ENCODE peak calls at places on chromosomes 7 and 10, in nine cellular contexts. S is tibial nerve, W is GM12865, L is B cell, Q is psoas muscle, U is GM13976, M is uterus, C is choroid plexus epithelial cell, R is AG04450. X is an unnamed sample.

GRCh38 chr7:128236924-128237586 is 4.0 kb upstream of the LEP start:
- DNase-seq in R (peak; percentile 46), Q (no peak), M (no peak), W (peak; percentile 52), S (no peak), U (no peak), L (no peak), C (peak; percentile 60), X (peak; percentile 51)

GRCh38 chr7:140358024-140358770 is 40.1 kb downstream of the SLC37A3 start:
- DNase-seq in W (no peak), Q (no peak), U (no peak), R (no peak), L (no peak), C (no peak), S (no peak), M (no peak), X (peak; percentile 23)

GRCh38 chr7:28629216-28629848 is 217.0 kb downstream of the CREB5 start:
- DNase-seq in R (no peak), S (no peak), M (peak; percentile 59), U (no peak), W (no peak), Q (peak; percentile 30), L (no peak), C (peak; percentile 53), X (no peak)

GRCh38 chr10:93463723-93464511 is 18.2 kb downstream of the MYOF start:
- DNase-seq in L (no peak), W (no peak), S (peak; percentile 64), R (no peak), C (peak; percentile 91), Q (peak; percentile 40), M (peak; percentile 52), U (no peak), X (no peak)

GRCh38 chr7:50771120-50772002 is 11.3 kb downstream of the GRB10 start:
- DNase-seq in W (no peak), S (no peak), C (peak; percentile 43), L (no peak), M (no peak), U (no peak), Q (no peak), R (no peak), X (no peak)

GRCh38 chr7:79317728-79318127 is 135.7 kb downstream of the MAGI2 start:
- DNase-seq in M (no peak), U (no peak), S (no peak), W (no peak), L (no peak), R (peak; percentile 70), C (peak; percentile 90), Q (no peak), X (no peak)

GRCh38 chr7:78363866-78364265 is 565.3 kb downstream of the PHTF2 start:
- DNase-seq in L (no peak), U (no peak), W (no peak), C (no peak), S (no peak), Q (no peak), M (no peak), R (no peak), X (no peak)

GRCh38 chr7:42480304-42480665 is 243.3 kb upstream of the GLI3 start:
- DNase-seq in Q (no peak), C (no peak), U (no peak), R (no peak), S (peak; percentile 62), W (no peak), L (no peak), M (no peak), X (no peak)

GRCh38 chr10:119859422-119860258 is 13.0 kb downstream of the MCMBP start:
- DNase-seq in U (peak; percentile 43), W (peak; percentile 61), C (peak; percentile 75), M (no peak), L (peak; percentile 60), S (no peak), R (no peak), Q (no peak), X (no peak)

GRCh38 chr10:59362184-59362966 is at the start of gene FAM13C:
- DNase-seq in Q (peak; percentile 62), C (peak; percentile 61), R (no peak), W (peak; percentile 26), U (peak; percentile 32), S (peak; percentile 28), L (peak; percentile 2), M (peak; percentile 61), X (peak; percentile 19)

GRCh38 chr7:44080686-44081265 is 1.6 kb downstream of the POLM start:
- DNase-seq in C (no peak), S (no peak), W (no peak), U (no peak), Q (peak; percentile 20), L (no peak), R (no peak), M (no peak), X (no peak)

GRCh38 chr10:90834326-90834725 is 23.5 kb downstream of the HTR7 start:
- DNase-seq in R (no peak), W (no peak), C (no peak), M (no peak), L (no peak), U (no peak), S (no peak), Q (no peak), X (no peak)

GRCh38 chr10:132590752-132591121 is 53.1 kb downstream of the INPP5A start:
- DNase-seq in Q (no peak), W (no peak), L (no peak), S (no peak), C (no peak), U (no peak), M (no peak), R (no peak), X (no peak)

GRCh38 chr10:132589681-132590080 is 52.1 kb downstream of the INPP5A start:
- DNase-seq in W (no peak), R (no peak), M (no peak), C (no peak), L (no peak), U (peak; percentile 16), Q (no peak), S (no peak), X (no peak)

GRCh38 chr10:132592790-132593788 is 55.5 kb downstream of the INPP5A start:
- DNase-seq in M (no peak), R (no peak), Q (no peak), W (peak; percentile 76), S (no peak), C (peak; percentile 65), L (peak; percentile 73), U (peak; percentile 88), X (peak; percentile 63)

GRCh38 chr10:132590094-132590751 is 52.6 kb downstream of the INPP5A start:
- DNase-seq in W (no peak), Q (no peak), M (no peak), S (no peak), U (peak; percentile 10), L (no peak), R (no peak), C (no peak), X (no peak)

DNA sequence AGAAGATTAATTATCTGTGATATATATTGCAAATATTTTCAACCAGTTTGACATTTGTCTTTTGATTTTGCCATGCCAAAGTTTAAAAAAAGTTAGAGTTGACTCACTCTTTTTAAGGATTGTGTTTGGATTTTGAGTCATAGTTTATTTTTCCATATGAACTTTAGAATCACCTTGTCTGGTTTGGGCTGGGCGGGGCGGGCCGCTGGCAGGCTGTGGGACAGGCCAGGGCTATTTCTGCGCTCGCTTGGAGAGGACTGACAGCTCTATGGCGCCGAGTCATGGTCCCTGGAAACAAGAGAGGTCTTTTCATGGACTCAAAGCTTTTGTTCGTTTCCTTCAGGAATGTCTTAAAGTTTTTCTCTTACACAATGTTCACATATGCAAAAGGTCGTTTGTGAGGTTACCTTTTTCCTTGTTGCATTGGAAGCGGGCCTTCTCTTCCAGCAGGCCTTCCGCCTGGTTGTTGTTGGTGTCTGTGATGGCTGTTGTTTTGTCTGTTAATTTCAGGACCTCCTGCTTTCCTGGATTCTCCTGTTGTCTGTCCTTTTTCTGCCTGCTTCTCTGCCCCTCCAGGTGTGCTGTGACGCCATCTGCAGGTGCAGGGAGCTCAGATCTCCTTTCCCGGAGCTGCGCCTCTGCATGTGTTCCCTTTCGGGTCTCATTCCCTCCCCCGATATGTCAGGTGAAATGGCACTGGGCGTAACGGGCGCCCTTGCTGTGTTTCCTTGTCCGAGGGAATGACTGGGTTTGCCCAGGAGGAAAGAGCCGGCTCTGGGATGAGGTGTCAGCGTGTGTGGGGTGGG is 53.8 kb downstream of the INPP5A start:
- DNase-seq in L (no peak), Q (peak; percentile 62), S (no peak), U (no peak), M (no peak), R (no peak), C (peak; percentile 48), W (no peak), X (no peak)
- TF ChIP-seq CTCF in L (no peak), Q (no peak), S (no peak), U (no peak), M (no peak), R (no peak), C (no peak), W (no peak), X (no peak)

GRCh38 chr10:95229724-95230627 is 35.9 kb downstream of the ACSM6 start:
- DNase-seq in R (peak; percentile 88), L (no peak), M (no peak), U (no peak), S (no peak), Q (no peak), W (no peak), C (peak; percentile 97), X (no peak)

GRCh38 chr10:95221124-95221523 is 27.1 kb downstream of the ACSM6 start:
- DNase-seq in M (no peak), W (no peak), R (no peak), Q (no peak), S (no peak), L (no peak), U (no peak), C (peak; percentile 67), X (no peak)

GRCh38 chr10:95220539-95220938 is 26.5 kb downstream of the ACSM6 start:
- DNase-seq in U (no peak), C (no peak), S (no peak), W (no peak), R (no peak), M (no peak), L (no peak), Q (no peak), X (no peak)

GRCh38 chr10:95225136-95225535 is 31.1 kb downstream of the ACSM6 start:
- DNase-seq in U (no peak), C (no peak), S (no peak), L (no peak), M (no peak), W (no peak), R (no peak), Q (no peak), X (no peak)
- TF ChIP-seq CTCF in U (no peak), C (no peak), S (no peak), L (no peak), M (no peak), W (no peak), R (no peak), Q (no peak), X (no peak)

DNA sequence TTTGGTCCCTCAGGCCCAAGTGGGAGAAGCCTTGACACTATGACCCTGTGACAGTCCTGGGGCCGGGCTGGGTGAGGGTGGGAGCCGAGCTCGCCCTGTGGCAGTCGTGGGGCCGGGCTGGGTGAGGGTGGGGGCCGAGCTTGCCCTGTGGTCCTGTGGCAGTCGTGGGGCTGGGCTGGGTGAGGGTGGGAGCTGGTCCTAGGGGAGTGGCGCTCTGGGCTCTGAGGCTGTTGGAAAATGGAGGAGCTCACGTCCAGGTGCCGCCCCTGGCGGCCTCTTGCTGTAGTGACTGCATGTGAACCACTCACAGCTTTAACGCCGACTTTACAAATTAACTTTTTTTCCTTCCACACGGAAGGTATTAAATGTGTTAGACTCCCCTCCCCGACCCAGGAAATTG is 312.6 kb downstream of the WDR37 start:
- DNase-seq in L (peak; percentile 41), S (peak; percentile 27), W (peak; percentile 8), Q (no peak), U (peak; percentile 73), M (no peak), C (peak; percentile 8), R (no peak), X (peak; percentile 68)
- TF ChIP-seq CTCF in L (peak; percentile 53), S (peak; percentile 46), W (peak; percentile 39), Q (peak; percentile 19), U (peak; percentile 56), M (no peak), C (peak; percentile 28), R (no peak), X (peak; percentile 60)

GRCh38 chr10:84548869-84549268 is 220.5 kb downstream of the CCSER2 start:
- DNase-seq in W (no peak), R (no peak), U (no peak), S (no peak), L (no peak), M (no peak), C (peak; percentile 9), Q (no peak), X (no peak)
- TF ChIP-seq CTCF in W (peak; percentile 32), R (no peak), U (no peak), S (no peak), L (no peak), M (no peak), C (peak; percentile 44), Q (peak; percentile 5), X (peak; percentile 31)

X was measured in activated CD8-positive, alpha-beta T cell treated with anti-CD3 and anti-CD28 coated beads for 36 hours.